ENCODE peak calls at places on chromosomes 1 and 21, in six cellular contexts. U, Y, L, K, D and P are unnamed samples.

GRCh38 chr1:207666342-207666741 is 21.4 kb downstream of the CR1L start:
- DNase-seq in L (no peak), U (no peak), Y (no peak), K (no peak), D (no peak), P (no peak)

GRCh38 chr21:31597683-31598082 is 61.8 kb upstream of the SOD1 start:
- DNase-seq in D (peak), K (no peak), Y (no peak), L (no peak), U (no peak), P (peak)

GRCh38 chr1:185073725-185074124 is 28.4 kb downstream of the RNF2 start:
- DNase-seq in U (no peak), K (peak), L (peak), Y (no peak), D (no peak), P (no peak)

GRCh38 chr1:16189003-16189402 is 23.4 kb downstream of the ARHGEF19 start:
- DNase-seq in U (no peak), Y (no peak), L (no peak), K (no peak), D (no peak), P (no peak)

GRCh38 chr1:62625415-62625814 is 28.1 kb downstream of the ANGPTL3 start:
- DNase-seq in K (no peak), Y (no peak), D (no peak), U (no peak), L (peak), P (no peak)

GRCh38 chr1:229669333-229669732 is 43.3 kb downstream of the URB2 start:
- DNase-seq in D (no peak), K (peak), Y (no peak), L (no peak), U (no peak), P (no peak)

GRCh38 chr1:160353223-160353622 is 10.0 kb downstream of the NCSTN start:
- DNase-seq in Y (no peak), K (no peak), D (no peak), L (peak), U (no peak), P (no peak)

GRCh38 chr1:151832318-151832984 is 849 bp upstream of the RORC start:
- DNase-seq in U (peak), L (peak), Y (peak), D (peak), K (no peak), P (peak)

GRCh38 chr1:224170748-224171478 is 12.1 kb upstream of the DEGS1 start:
- DNase-seq in Y (no peak), L (no peak), U (no peak), D (no peak), K (peak), P (no peak)

GRCh38 chr1:94425821-94426484 is 7.8 kb downstream of the ABCD3 start:
- DNase-seq in U (no peak), Y (no peak), L (no peak), K (no peak), D (no peak), P (no peak)
- H3K4me3 ChIP-seq in U (no peak), Y (no peak), L (no peak), K (no peak), D (no peak), P (no peak)

GRCh38 chr1:39187276-39188046 is 17.0 kb upstream of the MACF1 start:
- DNase-seq in L (no peak), K (no peak), Y (no peak), D (no peak), U (no peak), P (no peak)

GRCh38 chr1:39181311-39181710 is 23.2 kb upstream of the MACF1 start:
- DNase-seq in D (no peak), K (no peak), L (no peak), Y (no peak), U (no peak), P (no peak)

GRCh38 chr1:39182804-39183203 is 21.7 kb upstream of the MACF1 start:
- DNase-seq in U (no peak), Y (no peak), L (no peak), K (no peak), D (no peak), P (no peak)

GRCh38 chr1:39183503-39184353 is 20.8 kb upstream of the MACF1 start:
- DNase-seq in L (peak), U (no peak), K (peak), Y (peak), D (peak), P (no peak)

DNA sequence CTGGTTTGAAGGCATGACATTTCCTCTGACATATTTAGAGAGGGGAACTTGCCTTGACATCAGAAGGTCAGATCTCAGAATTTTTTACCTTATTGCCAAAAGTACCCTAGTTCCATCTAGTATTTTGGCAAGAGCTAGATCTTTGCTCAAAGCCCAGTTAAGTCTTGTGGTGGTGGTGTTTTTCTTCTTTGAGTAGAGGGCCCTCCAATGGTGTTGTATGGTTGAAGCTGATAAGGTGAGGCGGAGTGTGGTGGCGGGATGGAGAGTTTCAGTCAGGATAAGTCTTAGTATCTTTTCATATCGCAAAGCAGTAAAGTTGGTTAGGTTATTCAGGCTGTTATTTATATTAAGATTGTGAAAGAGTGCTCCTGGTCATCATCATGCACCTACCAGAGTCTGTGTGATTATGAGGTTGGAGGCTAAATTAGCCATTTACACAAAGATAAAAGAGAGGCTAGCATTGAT is 20.1 kb upstream of the MACF1 start:
- DNase-seq in Y (no peak), L (no peak), K (no peak), D (no peak), U (no peak), P (no peak)
- H3K4me3 ChIP-seq in Y (no peak), L (no peak), K (no peak), D (no peak), U (no peak), P (no peak)

GRCh38 chr1:35708179-35708891 is 10.3 kb downstream of the C1orf216 start:
- DNase-seq in Y (no peak), D (no peak), K (no peak), L (no peak), U (no peak), P (no peak)

GRCh38 chr1:35708952-35709351 is 9.7 kb downstream of the C1orf216 start:
- DNase-seq in D (no peak), K (no peak), Y (no peak), L (no peak), U (no peak), P (no peak)

GRCh38 chr1:35702540-35702939 is 16.1 kb downstream of the C1orf216 start:
- DNase-seq in D (no peak), Y (no peak), L (no peak), U (no peak), K (no peak), P (no peak)

GRCh38 chr1:35706846-35707245 is 11.8 kb downstream of the C1orf216 start:
- DNase-seq in Y (no peak), D (no peak), L (no peak), U (no peak), K (no peak), P (no peak)

DNA sequence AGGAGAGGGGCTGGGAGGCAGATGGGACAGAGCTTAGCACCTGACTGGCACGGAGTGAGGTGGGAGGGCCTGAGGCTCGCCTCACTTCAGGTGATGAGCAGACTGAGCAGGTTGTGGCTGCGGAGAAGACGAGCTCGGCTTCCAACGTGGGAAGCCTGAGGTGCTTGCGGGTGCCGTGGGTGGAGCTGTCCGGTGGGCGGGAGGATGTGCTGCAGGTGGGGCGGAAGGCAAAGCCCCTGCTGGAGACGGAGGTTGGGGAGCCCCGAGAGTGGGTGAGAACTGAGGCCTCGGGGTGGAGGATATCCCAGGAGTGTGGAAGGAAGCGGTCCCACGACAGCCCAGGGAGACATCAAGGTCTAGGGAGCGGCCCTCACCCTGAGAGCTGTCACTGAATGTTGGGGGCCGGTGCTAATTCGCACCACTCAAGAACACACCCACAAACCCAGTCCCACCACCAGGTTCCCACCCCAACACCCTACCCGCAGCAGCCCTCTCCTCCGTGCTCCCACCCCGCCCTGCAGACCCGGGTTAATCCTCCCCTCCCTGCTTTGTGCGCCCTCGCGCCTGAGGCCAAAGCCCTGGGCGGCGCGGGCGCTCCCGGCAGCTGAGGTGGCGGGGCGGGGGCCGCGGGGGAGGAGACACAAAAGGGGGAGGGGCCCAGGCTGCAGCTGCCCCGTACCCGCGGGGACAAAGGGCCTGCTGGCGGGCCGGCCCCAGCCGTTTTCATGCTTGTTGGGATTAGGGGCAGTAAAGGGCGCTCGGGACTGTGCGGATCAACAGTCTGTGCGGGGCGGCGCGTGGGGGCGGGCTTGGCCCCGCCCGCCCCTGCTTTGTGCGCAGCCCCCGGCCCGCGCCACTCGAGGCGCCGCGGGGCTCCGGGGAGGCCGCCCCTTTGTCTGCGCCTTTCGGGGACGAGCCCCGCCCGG is 11.2 kb downstream of the C1orf216 start:
- DNase-seq in K (no peak), U (no peak), L (no peak), Y (no peak), D (peak), P (peak)
- H3K4me3 ChIP-seq in K (peak), U (peak), L (peak), Y (peak), D (peak), P (peak)

DNA sequence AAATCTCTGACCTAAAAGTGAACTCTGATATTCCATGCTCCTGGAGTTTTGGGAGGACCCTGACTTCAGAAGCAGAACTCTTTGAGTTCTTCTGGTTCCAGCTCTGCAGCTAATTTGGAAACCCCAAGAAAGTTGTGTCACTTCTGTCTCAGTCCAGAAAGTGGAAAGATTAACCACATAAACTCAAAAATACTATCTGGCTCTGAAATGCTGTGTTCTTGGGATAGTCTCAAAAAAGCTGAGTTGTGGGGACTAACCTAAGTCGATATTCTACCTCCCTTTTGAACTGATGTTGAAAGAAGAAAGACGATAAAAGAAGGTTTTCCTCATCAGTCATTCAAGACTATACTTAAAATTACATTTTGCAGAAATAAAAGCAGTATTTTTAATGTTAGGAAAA is 59.8 kb downstream of the ITPKB start:
- DNase-seq in Y (no peak), U (peak), D (no peak), K (no peak), L (no peak), P (no peak)
- H3K4me3 ChIP-seq in Y (no peak), U (no peak), D (no peak), K (no peak), L (no peak), P (no peak)

GRCh38 chr1:32256473-32257226 is 5.6 kb downstream of the LCK start:
- DNase-seq in L (no peak), U (no peak), Y (no peak), D (no peak), K (no peak), P (no peak)
- H3K4me3 ChIP-seq in L (no peak), U (no peak), Y (no peak), D (no peak), K (no peak), P (no peak)

DNA sequence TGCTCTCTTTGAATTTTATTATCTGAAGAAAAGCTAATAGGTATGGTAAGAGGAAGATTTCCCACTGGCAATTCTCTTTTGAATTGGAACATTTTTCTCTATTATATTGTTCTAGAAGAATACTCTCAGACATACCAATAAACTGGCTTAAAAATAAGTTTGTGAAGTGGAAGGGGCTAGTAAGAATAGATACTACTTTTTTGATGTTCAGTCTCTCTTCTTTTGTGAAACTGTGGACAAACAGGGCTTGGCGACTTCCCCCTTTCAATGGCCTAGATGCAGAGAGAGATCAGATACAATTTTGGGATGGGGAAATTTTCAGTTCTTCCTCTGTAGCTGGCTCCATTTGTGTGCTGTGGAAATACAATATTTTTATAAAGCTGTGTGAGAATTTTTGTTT is 2.5 kb downstream of the PBX1 start:
- DNase-seq in L (no peak), U (no peak), Y (no peak), K (no peak), D (no peak), P (no peak)
- H3K4me3 ChIP-seq in L (peak), U (peak), Y (peak), K (peak), D (peak), P (no peak)

GRCh38 chr21:16424331-16424749 is 694.6 kb downstream of the USP25 start:
- DNase-seq in K (peak), Y (no peak), U (no peak), D (no peak), L (no peak), P (no peak)
- H3K4me3 ChIP-seq in K (peak), Y (peak), U (peak), D (peak), L (no peak), P (peak)

GRCh38 chr1:27007909-27008582 is 4.6 kb downstream of the TENT5B start:
- DNase-seq in K (no peak), Y (peak), L (no peak), D (no peak), U (no peak), P (peak)

GRCh38 chr1:27009601-27010197 is 3.0 kb downstream of the TENT5B start:
- DNase-seq in U (peak), D (no peak), Y (peak), L (no peak), K (no peak), P (no peak)

GRCh38 chr1:27011976-27012563 is 580 bp downstream of the TENT5B start:
- DNase-seq in L (no peak), U (no peak), D (no peak), Y (no peak), K (no peak), P (no peak)

GRCh38 chr1:27011058-27011764 is 1.4 kb downstream of the TENT5B start:
- DNase-seq in K (peak), L (peak), U (peak), Y (peak), D (no peak), P (no peak)

GRCh38 chr1:27010226-27010994 is 2.2 kb downstream of the TENT5B start:
- DNase-seq in U (no peak), Y (no peak), D (no peak), K (no peak), L (no peak), P (no peak)
- H3K4me3 ChIP-seq in U (peak), Y (peak), D (no peak), K (no peak), L (no peak), P (no peak)

GRCh38 chr21:16069713-16070112 is 339.9 kb downstream of the USP25 start:
- DNase-seq in U (no peak), D (no peak), L (peak), Y (no peak), K (no peak), P (no peak)

GRCh38 chr21:16071761-16072160 is 342.0 kb downstream of the USP25 start:
- DNase-seq in U (no peak), L (no peak), D (no peak), K (no peak), Y (no peak), P (no peak)

GRCh38 chr21:16072176-16072575 is 342.4 kb downstream of the USP25 start:
- DNase-seq in Y (no peak), L (no peak), D (no peak), U (no peak), K (no peak), P (no peak)

GRCh38 chr21:16070207-16070651 is 340.4 kb downstream of the USP25 start:
- DNase-seq in Y (no peak), U (no peak), K (peak), L (no peak), D (no peak), P (no peak)

DNA sequence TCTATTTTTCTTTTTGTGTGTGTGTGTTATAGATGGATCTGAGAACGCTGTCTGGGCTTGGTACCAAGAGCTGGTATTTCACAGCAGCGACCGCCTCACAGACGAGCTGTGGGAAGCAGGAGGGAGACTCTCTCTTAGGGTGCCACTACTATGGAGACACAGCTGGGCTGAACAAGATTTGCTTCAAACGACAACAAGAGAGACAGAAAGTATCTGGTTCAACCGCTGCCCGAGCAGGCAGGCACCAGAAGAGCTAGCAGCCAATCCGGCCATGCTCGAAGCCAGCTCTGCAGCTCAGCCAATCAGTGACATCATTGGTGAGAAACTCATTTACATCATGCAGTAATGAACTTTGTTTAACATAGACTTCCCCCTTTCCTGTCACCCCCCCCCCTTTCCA is 341.3 kb downstream of the USP25 start:
- DNase-seq in D (peak), K (peak), L (no peak), Y (no peak), U (peak), P (no peak)
- H3K4me3 ChIP-seq in D (peak), K (peak), L (no peak), Y (peak), U (peak), P (peak)

GRCh38 chr1:243470492-243470891 is 214.7 kb downstream of the SDCCAG8 start:
- DNase-seq in Y (no peak), K (no peak), L (no peak), D (no peak), U (no peak), P (no peak)
- H3K4me3 ChIP-seq in Y (no peak), K (no peak), L (no peak), D (no peak), U (no peak), P (no peak)